ENCODE peak calls at places on chromosome 2, in seven cellular contexts. H, U, C, Y, V, D and J are unnamed samples. For H3K36me3, the result is how much of the 10 kb centered on the place peaks cover.

GRCh38 chr2:29123584-29124349 is 8.6 kb downstream of the CLIP4 start:
- DNase-seq in Y (no peak), C (no peak), V (peak), D (no peak), U (peak), H (no peak), J (peak)

GRCh38 chr2:215401896-215402379 is 33.9 kb downstream of the FN1 start:
- DNase-seq in D (no peak), H (no peak), Y (no peak), V (peak), C (no peak), U (no peak), J (no peak)

GRCh38 chr2:217650716-217651360 is 352.0 kb downstream of the TNS1 start:
- DNase-seq in V (peak), H (no peak), U (peak), C (peak), D (no peak), Y (no peak), J (peak)

GRCh38 chr2:57515366-57515765 is 531.2 kb upstream of the VRK2 start:
- DNase-seq in V (no peak), Y (no peak), D (no peak), C (no peak), U (no peak), H (no peak), J (no peak)

GRCh38 chr2:69070987-69071386 is 58.0 kb downstream of the ANTXR1 start:
- DNase-seq in Y (no peak), D (no peak), U (no peak), C (no peak), V (no peak), H (no peak), J (no peak)

GRCh38 chr2:241052677-241053360 is 49.3 kb downstream of the MTERF4 start:
- DNase-seq in D (no peak), H (no peak), C (no peak), U (no peak), V (no peak), Y (no peak), J (no peak)

GRCh38 chr2:132669854-132670103 is 226 bp downstream of the LYPD1 start:
- DNase-seq in V (no peak), U (no peak), Y (no peak), D (no peak), C (peak), H (no peak), J (peak)

GRCh38 chr2:152920846-152921245 is 202.4 kb downstream of the ARL6IP6 start:
- DNase-seq in V (no peak), Y (no peak), C (no peak), U (peak), D (no peak), H (no peak), J (no peak)

GRCh38 chr2:79882548-79882947 is 369.7 kb downstream of the CTNNA2 start:
- DNase-seq in H (no peak), D (no peak), C (no peak), Y (no peak), V (no peak), U (no peak), J (no peak)

GRCh38 chr2:199916980-199917379 is 5.9 kb downstream of the C2orf69 start:
- DNase-seq in H (no peak), U (no peak), V (no peak), C (no peak), Y (no peak), D (no peak), J (no peak)

GRCh38 chr2:113185643-113186315 is 12.0 kb downstream of the PSD4 start:
- DNase-seq in Y (peak), H (no peak), U (no peak), C (no peak), V (no peak), D (no peak), J (no peak)

GRCh38 chr2:167275066-167275465 is 386.8 kb downstream of the XIRP2 start:
- DNase-seq in D (no peak), V (no peak), C (no peak), H (no peak), U (no peak), Y (no peak), J (no peak)

GRCh38 chr2:171253900-171254447 is 93.3 kb upstream of the TLK1 start:
- DNase-seq in C (no peak), H (no peak), Y (no peak), D (no peak), V (no peak), U (no peak), J (no peak)

GRCh38 chr2:233381013-233381995 is 27.0 kb downstream of the DGKD start:
- DNase-seq in U (no peak), Y (no peak), H (peak), C (no peak), V (no peak), D (peak), J (no peak)

GRCh38 chr2:179671314-179671713 is 190.1 kb downstream of the ZNF385B start:
- DNase-seq in V (no peak), H (no peak), C (no peak), U (no peak), Y (no peak), D (no peak), J (no peak)

GRCh38 chr2:68251855-68252406 is 401 bp downstream of the PPP3R1 start:
- DNase-seq in Y (peak), H (peak), V (peak), U (no peak), C (peak), D (peak), J (peak)

DNA sequence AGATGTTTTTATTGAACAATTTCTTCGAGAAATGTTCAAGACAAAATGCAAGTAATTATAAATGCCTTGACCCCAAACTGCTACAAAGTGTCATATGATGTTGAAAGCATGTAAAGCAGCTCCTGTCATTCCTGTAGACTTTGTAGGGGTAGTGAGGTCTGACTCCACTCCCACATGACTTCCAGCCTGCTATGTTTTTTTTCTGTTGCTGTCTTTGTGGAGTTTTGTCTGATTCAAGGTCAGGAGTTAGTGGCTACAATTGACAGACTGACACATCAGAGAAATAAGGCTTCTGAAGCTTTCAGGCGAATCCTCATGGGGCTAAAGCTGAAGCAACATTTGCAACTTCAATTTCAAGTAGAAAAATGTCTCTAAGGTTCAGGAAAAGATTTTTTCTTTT is 63.9 kb upstream of the CCDC195 start:
- DNase-seq in V (no peak), H (no peak), Y (no peak), C (no peak), U (no peak), D (no peak), J (no peak)
- H3K36me3 ChIP-seq in V (under half), H (under half), Y (under half), C (under half), U (under half), D (under half), J (under half)

GRCh38 chr2:9365498-9366019 is 57.8 kb downstream of the ITGB1BP1 start:
- DNase-seq in V (no peak), H (no peak), C (no peak), D (no peak), U (no peak), Y (no peak), J (no peak)

GRCh38 chr2:9360701-9361100 is 62.6 kb downstream of the ITGB1BP1 start:
- DNase-seq in C (no peak), V (no peak), D (no peak), U (no peak), H (no peak), Y (no peak), J (no peak)

GRCh38 chr2:9364373-9364772 is 59.0 kb downstream of the ITGB1BP1 start:
- DNase-seq in C (no peak), U (no peak), H (no peak), V (no peak), Y (no peak), D (no peak), J (no peak)

GRCh38 chr2:9366041-9366440 is 57.3 kb downstream of the ITGB1BP1 start:
- DNase-seq in Y (no peak), D (no peak), U (no peak), V (no peak), H (no peak), C (no peak), J (no peak)

GRCh38 chr2:9364791-9365497 is 58.4 kb downstream of the ITGB1BP1 start:
- DNase-seq in U (no peak), D (no peak), C (no peak), H (no peak), Y (no peak), V (peak), J (no peak)
- H3K36me3 ChIP-seq in U (under half), D (under half), C (half or more), H (under half), Y (under half), V (under half), J (under half)

DNA sequence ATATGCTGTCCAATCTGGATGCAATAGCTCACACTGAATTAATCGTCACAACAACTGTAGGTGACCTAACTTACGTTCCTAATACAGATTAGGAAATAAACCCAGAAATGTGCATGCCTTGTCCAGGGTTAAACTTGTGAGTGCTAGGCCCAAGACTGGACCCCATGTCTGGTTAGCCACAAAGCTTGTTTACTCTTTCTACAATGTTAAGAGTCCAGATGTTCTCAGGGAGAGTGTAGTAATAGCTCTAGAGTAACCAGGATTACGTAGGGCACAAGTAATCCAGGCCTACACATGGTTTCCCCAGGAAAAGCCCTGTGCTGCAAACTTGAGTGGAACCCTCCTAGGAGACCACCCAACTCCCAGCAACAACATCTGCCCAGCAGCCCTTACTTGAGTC is 26.2 kb downstream of the TRIB2 start:
- DNase-seq in D (no peak), U (no peak), H (no peak), Y (no peak), V (no peak), C (no peak), J (no peak)
- H3K36me3 ChIP-seq in D (under half), U (under half), H (under half), Y (under half), V (under half), C (under half), J (under half)

GRCh38 chr2:120708944-120709607 is 26.6 kb upstream of the GLI2 start:
- DNase-seq in U (no peak), Y (no peak), H (no peak), C (no peak), D (no peak), V (no peak), J (no peak)
- H3K36me3 ChIP-seq in U (under half), Y (under half), H (under half), C (under half), D (under half), V (under half), J (under half)

GRCh38 chr2:216424305-216424704 is 12.0 kb downstream of the SMARCAL1 start:
- DNase-seq in V (no peak), U (no peak), H (no peak), D (no peak), Y (no peak), C (no peak), J (no peak)
- H3K36me3 ChIP-seq in V (under half), U (under half), H (half or more), D (under half), Y (under half), C (half or more), J (under half)

DNA sequence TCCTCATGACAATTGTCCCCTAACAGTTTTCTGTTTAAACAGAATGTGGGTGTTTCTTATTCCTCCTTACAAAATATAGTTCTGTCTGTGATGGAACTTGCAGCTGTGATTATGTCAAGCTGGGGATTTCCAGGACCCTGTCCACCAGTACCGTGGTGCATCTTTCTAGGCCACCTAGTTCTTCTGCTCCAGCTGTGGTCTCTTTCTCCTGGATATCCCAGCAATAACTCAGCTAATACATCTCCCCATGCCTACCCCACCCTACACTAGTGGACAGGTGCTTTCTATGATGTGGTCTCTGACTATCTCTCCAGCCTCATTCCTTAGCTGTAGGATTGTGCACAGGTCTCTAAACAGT is 25.8 kb downstream of the ITPRID2 start:
- DNase-seq in U (no peak), H (no peak), Y (no peak), D (no peak), C (no peak), V (no peak), J (no peak)
- H3K36me3 ChIP-seq in U (half or more), H (half or more), Y (half or more), D (under half), C (half or more), V (half or more), J (under half)

GRCh38 chr2:196314780-196315179 is 143.4 kb upstream of the STK17B start:
- DNase-seq in D (no peak), Y (no peak), C (no peak), V (no peak), H (no peak), U (no peak), J (no peak)
- H3K36me3 ChIP-seq in D (under half), Y (under half), C (under half), V (under half), H (under half), U (under half), J (under half)

GRCh38 chr2:99754215-99754614 is 264.4 kb upstream of the REV1 start:
- DNase-seq in Y (no peak), V (peak), C (no peak), H (no peak), U (no peak), D (no peak), J (no peak)

GRCh38 chr2:99753505-99753904 is 263.7 kb upstream of the REV1 start:
- DNase-seq in V (no peak), D (no peak), U (no peak), H (no peak), C (no peak), Y (no peak), J (no peak)

GRCh38 chr2:99747842-99748241 is 258.0 kb upstream of the REV1 start:
- DNase-seq in Y (peak), C (no peak), V (no peak), D (no peak), H (no peak), U (no peak), J (no peak)

GRCh38 chr2:99748344-99748743 is 258.5 kb upstream of the REV1 start:
- DNase-seq in C (no peak), D (no peak), U (no peak), H (no peak), Y (no peak), V (no peak), J (no peak)
- H3K36me3 ChIP-seq in C (under half), D (under half), U (under half), H (under half), Y (under half), V (under half), J (under half)

GRCh38 chr2:47162780-47163179 is 7.7 kb upstream of the STPG4 start:
- DNase-seq in U (no peak), H (no peak), Y (no peak), D (no peak), V (no peak), C (no peak), J (no peak)

GRCh38 chr2:47167149-47167548 is 12.0 kb upstream of the STPG4 start:
- DNase-seq in V (no peak), U (no peak), H (no peak), Y (no peak), C (no peak), D (no peak), J (no peak)

GRCh38 chr2:47161475-47161874 is 6.4 kb upstream of the STPG4 start:
- DNase-seq in Y (no peak), D (no peak), H (no peak), C (no peak), U (no peak), V (no peak), J (no peak)

GRCh38 chr2:47169784-47170183 is 14.7 kb upstream of the STPG4 start:
- DNase-seq in U (no peak), C (no peak), H (no peak), Y (no peak), D (no peak), V (no peak), J (no peak)

GRCh38 chr2:47165001-47165555 is 10.0 kb upstream of the STPG4 start:
- DNase-seq in H (no peak), V (no peak), C (no peak), D (no peak), U (no peak), Y (no peak), J (no peak)
- H3K36me3 ChIP-seq in H (under half), V (half or more), C (half or more), D (under half), U (under half), Y (under half), J (under half)